ENCODE peak calls at places on chromosomes 2 and 18, in eight cellular contexts. V is hepatocyte, P is uterus, A is NB4, T is left ventricle myocardium inferior, N is mesothelial cell of epicardium, R is spleen, D is neural progenitor cell. C is an unnamed sample.

GRCh38 chr18:76364282-76365259 is 130.5 kb downstream of the ZNF516 start:
- DNase-seq in V (no peak), D (no peak), N (peak), P (no peak), R (no peak), T (no peak), A (no peak), C (no peak)

GRCh38 chr2:74199871-74200305 is 1.5 kb downstream of the MTHFD2 start:
- DNase-seq in T (no peak), R (no peak), D (peak), N (no peak), V (peak), A (peak), P (no peak), C (no peak)

GRCh38 chr2:144117079-144117478 is 402.8 kb downstream of the ZEB2 start:
- DNase-seq in T (no peak), N (no peak), V (no peak), D (no peak), A (no peak), P (no peak), R (no peak), C (no peak)

GRCh38 chr2:204691911-204692510 is 146.7 kb downstream of the PARD3B start:
- DNase-seq in A (peak), D (peak), T (no peak), P (peak), R (no peak), V (peak), N (no peak), C (peak)

GRCh38 chr2:138572318-138572717 is 70.7 kb downstream of the SPOPL start:
- DNase-seq in P (no peak), R (no peak), V (no peak), D (no peak), A (no peak), N (no peak), T (no peak), C (no peak)

GRCh38 chr2:109454764-109455394 is 158.9 kb downstream of the SEPTIN10 start:
- DNase-seq in V (no peak), T (no peak), N (no peak), A (no peak), D (no peak), P (no peak), R (peak), C (no peak)

GRCh38 chr18:67896471-67896870 is 380.0 kb upstream of the DSEL start:
- DNase-seq in T (no peak), D (no peak), N (no peak), A (no peak), V (no peak), R (no peak), P (no peak), C (no peak)

GRCh38 chr2:85012855-85013254 is 41.9 kb downstream of the KCMF1 start:
- DNase-seq in T (no peak), N (no peak), V (no peak), D (no peak), A (no peak), R (no peak), P (no peak), C (no peak)

GRCh38 chr2:151575338-151575737 is 158.9 kb downstream of the NEB start:
- DNase-seq in V (no peak), D (no peak), R (no peak), N (no peak), T (no peak), P (no peak), A (no peak), C (no peak)

GRCh38 chr2:12363138-12363537 is 353.6 kb upstream of the TRIB2 start:
- DNase-seq in R (no peak), P (no peak), V (peak), N (no peak), T (no peak), D (no peak), A (no peak), C (no peak)
- TF ChIP-seq CTCF in R (no peak), P (no peak), V (no peak), N (no peak), T (no peak), D (no peak), A (no peak), C (no peak)

GRCh38 chr2:150548527-150548926 is 61.1 kb upstream of the RND3 start:
- DNase-seq in A (peak), D (peak), N (no peak), P (no peak), R (no peak), T (no peak), V (peak), C (no peak)
- TF ChIP-seq CTCF in A (peak), D (peak), N (no peak), P (no peak), R (no peak), T (peak), V (peak), C (peak)

DNA sequence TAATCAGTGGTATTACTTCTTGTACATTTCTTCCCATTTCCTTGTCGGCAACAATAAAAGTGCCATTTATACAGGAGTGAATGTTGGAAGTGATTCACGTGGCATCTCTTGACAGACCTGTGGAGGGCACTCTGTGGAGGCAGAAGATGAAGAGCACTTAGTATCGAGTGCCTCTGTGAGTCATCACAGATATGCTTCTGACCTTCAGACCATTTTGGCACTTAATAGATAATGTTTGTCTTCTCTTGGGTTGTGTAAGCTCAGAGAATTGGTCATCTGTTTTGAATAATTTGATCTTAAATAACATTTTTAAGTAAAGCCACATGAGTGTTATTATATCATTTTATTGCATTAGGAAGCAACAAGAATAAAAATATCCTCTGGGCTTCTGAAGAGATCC is 305.5 kb downstream of the PTPRM start:
- DNase-seq in P (no peak), T (no peak), A (no peak), V (peak), R (no peak), N (no peak), D (no peak), C (peak)
- TF ChIP-seq CTCF in P (no peak), T (peak), A (no peak), V (peak), R (no peak), N (no peak), D (no peak), C (peak)

DNA sequence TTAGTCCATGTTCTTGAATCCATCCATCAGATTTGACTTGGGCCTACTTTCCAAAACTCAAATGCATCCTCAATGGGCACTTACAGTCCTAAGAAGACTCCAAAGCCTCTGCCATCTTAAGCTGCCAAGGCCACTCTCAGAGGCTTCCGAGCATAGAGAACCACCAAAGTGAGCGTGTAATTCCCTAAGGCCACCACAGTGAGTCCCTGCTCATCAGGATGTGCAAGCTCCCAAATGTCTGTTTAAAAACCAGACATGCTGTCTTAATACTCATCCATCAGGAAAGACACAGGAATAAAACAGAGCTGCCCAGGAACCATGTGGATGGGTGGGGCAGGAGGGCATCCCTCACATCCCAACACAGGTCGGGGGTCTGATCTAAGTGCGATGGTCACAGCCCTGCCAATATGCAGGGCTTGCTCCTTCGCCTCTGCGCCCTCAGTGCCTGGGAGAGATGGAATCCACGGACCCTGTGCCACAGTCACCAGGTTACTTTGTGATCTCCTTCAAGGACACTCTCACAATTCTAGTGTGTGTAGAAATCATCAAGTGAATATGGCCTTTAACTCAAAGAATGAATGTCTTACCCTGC is 80.4 kb downstream of the POLR1A start:
- DNase-seq in V (no peak), R (no peak), N (no peak), A (no peak), D (no peak), P (peak), T (no peak), C (no peak)
- TF ChIP-seq CTCF in V (no peak), R (no peak), N (no peak), A (peak), D (no peak), P (no peak), T (no peak), C (peak)